ENCODE peak calls at places on chromosomes 5 and 9, in six cellular contexts. I is GM23338, C is lower leg skin, O is AG10803, U is prostate gland, W is HL-60. N is an unnamed sample.
A peak's percentile ranks its signal among the peaks of the same experiment; 100 is the strongest.

GRCh38 chr9:69549310-69550202 is 122.6 kb downstream of the APBA1 start:
- DNase-seq in I (peak; percentile 77), C (no peak), O (peak; percentile 56), U (peak; percentile 23), W (peak; percentile 10), N (peak; percentile 63)

GRCh38 chr9:33272061-33272460 is 7.2 kb downstream of the CHMP5 start:
- DNase-seq in I (no peak), C (no peak), O (no peak), U (peak; percentile 21), W (no peak), N (no peak)

GRCh38 chr5:82072138-82072537 is 100.3 kb downstream of the ATG10 start:
- DNase-seq in I (no peak), C (no peak), O (no peak), U (no peak), W (no peak), N (no peak)

GRCh38 chr9:131436865-131437271 is 43.0 kb downstream of the PRRC2B start:
- DNase-seq in I (peak; percentile 87), C (no peak), O (no peak), U (no peak), W (no peak), N (no peak)

GRCh38 chr9:130444565-130445221 is at the start of gene ASS1:
- DNase-seq in I (peak; percentile 87), C (no peak), O (peak; percentile 52), U (peak; percentile 73), W (peak; percentile 32), N (no peak)

GRCh38 chr9:109806506-109807115 is 26.6 kb downstream of the PALM2AKAP2 start:
- DNase-seq in I (no peak), C (no peak), O (peak; percentile 84), U (no peak), W (no peak), N (peak; percentile 67)

GRCh38 chr9:84949969-84950368 is 280.4 kb downstream of the NTRK2 start:
- DNase-seq in I (no peak), C (no peak), O (no peak), U (no peak), W (no peak), N (no peak)

GRCh38 chr9:34375901-34376595 is 650 bp downstream of the MYORG start:
- DNase-seq in I (peak; percentile 76), C (no peak), O (no peak), U (no peak), W (no peak), N (peak; percentile 6)

GRCh38 chr5:142275496-142275895 is 49.3 kb downstream of the SPRY4 start:
- DNase-seq in I (no peak), C (no peak), O (no peak), U (no peak), W (no peak), N (no peak)

GRCh38 chr5:77285442-77285841 is 75.0 kb downstream of the PDE8B start:
- DNase-seq in I (no peak), C (no peak), O (no peak), U (no peak), W (no peak), N (no peak)

GRCh38 chr5:154461531-154461930 is 15.7 kb downstream of the SAP30L start:
- DNase-seq in I (peak; percentile 71), C (no peak), O (peak; percentile 40), U (no peak), W (no peak), N (peak; percentile 36)

GRCh38 chr9:93087971-93088655 is 7.9 kb upstream of the CARD19 start:
- DNase-seq in I (no peak), C (no peak), O (no peak), U (no peak), W (no peak), N (no peak)

GRCh38 chr5:160155017-160155725 is 35.9 kb upstream of the PWWP2A start:
- DNase-seq in I (no peak), C (no peak), O (no peak), U (no peak), W (no peak), N (no peak)

GRCh38 chr5:90807483-90807882 is 248.9 kb downstream of the ADGRV1 start:
- DNase-seq in I (no peak), C (no peak), O (no peak), U (no peak), W (no peak), N (no peak)

GRCh38 chr5:66958984-66959641 is 237.5 kb downstream of the CD180 start:
- DNase-seq in I (peak; percentile 46), C (no peak), O (peak; percentile 83), U (no peak), W (no peak), N (peak; percentile 76)

GRCh38 chr9:109652971-109653370 is 127.0 kb upstream of the PALM2AKAP2 start:
- DNase-seq in I (peak; percentile 53), C (no peak), O (peak; percentile 17), U (no peak), W (no peak), N (peak; percentile 6)

GRCh38 chr5:157918811-157919742 is 60.1 kb upstream of the CLINT1 start:
- DNase-seq in I (no peak), C (no peak), O (peak; percentile 18), U (no peak), W (peak; percentile 21), N (peak; percentile 9)
- H3K4me3 ChIP-seq in I (no peak overlapping the region), C (no peak overlapping the region), O (no peak overlapping the region), U (no peak overlapping the region), W (no peak overlapping the region), N (no peak overlapping the region)

DNA sequence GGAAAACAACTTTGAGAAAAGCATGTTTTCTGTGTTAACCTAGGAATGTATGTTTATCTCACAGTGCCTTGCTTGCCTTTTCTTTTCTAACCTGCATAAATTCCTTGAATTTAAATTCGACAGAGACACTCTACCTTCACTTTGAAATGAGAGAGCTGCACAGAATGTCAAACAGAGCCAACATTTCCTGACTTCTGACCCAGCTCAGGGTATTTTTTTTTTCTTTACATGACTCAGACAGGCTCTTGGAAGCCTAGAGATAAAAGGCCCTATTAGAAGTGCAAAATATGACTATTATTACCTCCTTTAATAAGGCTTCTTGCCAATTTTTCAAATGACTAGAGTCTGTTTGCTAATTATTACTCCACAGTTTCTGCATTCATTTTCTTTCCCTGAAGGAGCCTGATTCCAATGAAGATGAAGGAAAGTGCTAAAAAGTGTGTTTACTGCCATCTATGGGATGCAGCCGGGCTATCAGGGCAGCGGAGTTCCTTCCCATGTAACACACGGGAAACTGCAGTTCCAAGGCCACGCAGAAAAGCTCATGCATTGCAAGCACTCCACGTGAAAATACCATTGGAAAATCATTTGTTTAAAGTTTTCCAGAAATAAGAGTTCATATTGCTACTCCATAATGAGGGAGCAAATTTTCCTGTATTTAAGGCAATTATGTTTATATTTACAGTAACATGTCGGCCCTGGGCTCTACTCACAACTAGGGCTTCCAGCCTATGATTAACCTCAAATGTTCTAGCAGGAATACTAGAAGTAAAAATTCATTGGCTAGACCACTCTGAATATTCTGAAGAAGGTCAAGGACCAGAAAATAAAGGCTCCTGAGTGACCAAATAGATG is 485.6 kb downstream of the ZSWIM6 start:
- DNase-seq in I (peak; percentile 71), C (no peak), O (peak; percentile 54), U (peak; percentile 47), W (no peak), N (peak; percentile 62)
- TF ChIP-seq CTCF in I (peak; percentile 66), C (no peak), O (peak; percentile 82), U (peak; percentile 52), W (no peak), N (peak; percentile 75)

DNA sequence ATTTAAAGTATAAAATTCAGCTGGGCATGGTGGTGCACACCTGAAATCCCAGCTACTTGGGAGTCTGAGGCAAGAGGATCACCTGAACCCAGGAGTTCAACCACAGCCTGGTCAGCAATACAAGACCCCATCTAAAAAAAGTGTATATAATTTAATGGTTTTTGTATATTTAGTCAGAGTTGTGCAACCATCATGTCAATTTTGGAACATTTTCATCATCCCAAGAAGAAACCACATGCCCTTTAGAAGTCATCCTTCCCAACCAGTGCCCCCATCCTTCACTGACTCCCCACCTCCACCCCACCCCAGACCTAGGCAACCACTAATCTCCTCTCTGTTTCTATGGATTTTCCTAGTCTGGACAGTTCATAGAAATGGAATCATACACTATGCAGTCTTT is 18.8 kb upstream of the TEK start:
- DNase-seq in I (no peak), C (no peak), O (peak; percentile 22), U (no peak), W (no peak), N (no peak)
- H3K4me3 ChIP-seq in I (no peak overlapping the region), C (no peak overlapping the region), O (no peak overlapping the region), U (no peak overlapping the region), W (no peak overlapping the region), N (no peak overlapping the region)

GRCh38 chr5:179795049-179795862 is 1.5 kb downstream of the LTC4S start:
- DNase-seq in I (peak; percentile 78), C (no peak), O (no peak), U (no peak), W (no peak), N (no peak)
- TF ChIP-seq CTCF in I (no peak), C (no peak), O (no peak), U (no peak), W (no peak), N (no peak)

GRCh38 chr9:4540425-4540824 is 50.2 kb downstream of the SLC1A1 start:
- DNase-seq in I (no peak), C (no peak), O (no peak), U (no peak), W (no peak), N (no peak)
- H3K4me3 ChIP-seq in I (no peak overlapping the region), C (no peak overlapping the region), O (no peak overlapping the region), U (no peak overlapping the region), W (no peak overlapping the region), N (no peak overlapping the region)